ENCODE peak calls at places on chromosomes 1 and 21, in seven cellular contexts. X is brain microvascular endothelial cell; Z is kidney epithelial cell; A is dorsolateral prefrontal cortex; M is NCI-H510A; T is stimulated activated CD4-positive, alpha-beta T cell treated with anti-CD3 and anti-CD28 coated beads, Interleukin-4, amount 100 ng/mL, for 24 hours; S is M059J. I is an unnamed sample.

GRCh38 chr1:204769997-204770396 is 84.5 kb upstream of the LRRN2 start:
- DNase-seq in T (no peak), A (no peak), X (no peak), Z (no peak), S (no peak), M (no peak), I (no peak)

GRCh38 chr1:219174672-219175564 is 1.2 kb downstream of the LYPLAL1 start:
- DNase-seq in M (no peak), A (no peak), Z (peak; percentile 53), X (peak; percentile 76), T (peak; percentile 11), S (peak; percentile 90), I (no peak)

GRCh38 chr1:156750191-156750931 is 1.1 kb downstream of the HDGF start:
- DNase-seq in S (peak; percentile 53), T (peak; percentile 62), M (peak; percentile 49), Z (no peak), A (no peak), X (no peak), I (no peak)

GRCh38 chr1:211839106-211839505 is 8.5 kb upstream of the LPGAT1 start:
- DNase-seq in X (no peak), S (no peak), M (no peak), A (no peak), Z (no peak), T (no peak), I (no peak)

GRCh38 chr1:85578321-85579295 is 2.0 kb upstream of the CCN1 start:
- DNase-seq in M (no peak), X (peak; percentile 91), T (no peak), A (no peak), Z (no peak), S (peak; percentile 97), I (no peak)

GRCh38 chr1:210624722-210625121 is 296.0 kb downstream of the HHAT start:
- DNase-seq in X (no peak), T (no peak), Z (no peak), S (no peak), A (peak; percentile 50), M (no peak), I (no peak)

GRCh38 chr1:30305519-30305918 is 417.9 kb downstream of the MATN1 start:
- DNase-seq in S (no peak), M (no peak), X (no peak), A (no peak), Z (no peak), T (no peak), I (no peak)

GRCh38 chr21:36478941-36479340 is 981 bp downstream of the CLDN14 start:
- DNase-seq in Z (no peak), A (no peak), X (peak; percentile 56), S (peak; percentile 26), M (no peak), T (no peak), I (no peak)

GRCh38 chr1:28160677-28161328 is 15.7 kb downstream of the PTAFR start:
- DNase-seq in A (no peak), Z (no peak), M (no peak), S (peak; percentile 90), X (peak; percentile 49), T (no peak), I (no peak)

GRCh38 chr1:54400321-54400720 is 5.9 kb downstream of the SSBP3 start:
- DNase-seq in M (no peak), A (no peak), X (no peak), S (no peak), T (peak; percentile 38), Z (no peak), I (no peak)

GRCh38 chr1:109771712-109772657 is 8.3 kb upstream of the EPS8L3 start:
- DNase-seq in T (no peak), S (no peak), A (peak; percentile 25), X (no peak), Z (no peak), M (no peak), I (no peak)

GRCh38 chr1:99685516-99686180 is 39.7 kb downstream of the PALMD start:
- DNase-seq in S (peak; percentile 89), M (peak; percentile 10), T (peak; percentile 31), X (peak; percentile 90), Z (no peak), A (peak; percentile 29), I (peak; percentile 53)

GRCh38 chr1:110647254-110647891 is 27.4 kb downstream of the KCNA3 start:
- DNase-seq in S (peak; percentile 83), A (no peak), M (no peak), X (no peak), Z (no peak), T (no peak), I (no peak)

GRCh38 chr1:172699111-172699510 is 40.2 kb downstream of the FASLG start:
- DNase-seq in A (no peak), X (peak; percentile 86), S (peak; percentile 85), M (no peak), Z (peak; percentile 35), T (peak; percentile 79), I (no peak)

GRCh38 chr1:33275200-33275599 is 18.9 kb downstream of the ZNF362 start:
- DNase-seq in S (no peak), X (no peak), A (no peak), T (no peak), Z (no peak), M (no peak), I (no peak)

GRCh38 chr1:97050501-97050900 is 328.9 kb downstream of the PTBP2 start:
- DNase-seq in Z (no peak), S (peak; percentile 33), A (no peak), X (peak; percentile 48), M (no peak), T (no peak), I (no peak)

I was measured in DMS153.